ENCODE peak calls at places on chromosome 5, in eight cellular contexts. U is breast epithelium, O is HFF-Myc, Q is GM10248, C is lower leg skin, V is mammary epithelial cell, P is heart left ventricle, R is foreskin fibroblast. W is an unnamed sample.

GRCh38 chr5:67437905-67438845 is 241.6 kb upstream of the CD180 start:
- DNase-seq in C (no peak), R (no peak), O (no peak), Q (no peak), V (no peak), U (no peak), P (no peak), W (no peak)

GRCh38 chr5:180684623-180685161 is 35.3 kb upstream of the FLT4 start:
- DNase-seq in Q (no peak), O (no peak), C (no peak), R (no peak), P (no peak), V (no peak), U (no peak), W (no peak)

GRCh38 chr5:32202394-32202793 is 28.3 kb upstream of the GOLPH3 start:
- DNase-seq in P (no peak), C (no peak), U (no peak), R (peak), Q (no peak), V (no peak), O (no peak), W (no peak)

GRCh38 chr5:155307219-155307618 is 293.7 kb downstream of the KIF4B start:
- DNase-seq in U (no peak), C (no peak), O (no peak), Q (no peak), V (peak), R (no peak), P (no peak), W (no peak)

GRCh38 chr5:79416499-79416898 is 97.4 kb downstream of the HOMER1 start:
- DNase-seq in R (peak), C (no peak), P (peak), U (no peak), O (peak), V (no peak), Q (peak), W (no peak)

GRCh38 chr5:15940905-15941304 is 238.7 kb downstream of the MARCHF11 start:
- DNase-seq in O (no peak), P (no peak), C (no peak), V (no peak), R (no peak), U (no peak), Q (no peak), W (no peak)

GRCh38 chr5:84091400-84091799 is 293.3 kb downstream of the EDIL3 start:
- DNase-seq in O (no peak), Q (no peak), C (no peak), R (no peak), U (no peak), V (no peak), P (no peak), W (no peak)

GRCh38 chr5:54834121-54834842 is 151.1 kb downstream of the ESM1 start:
- DNase-seq in O (no peak), V (no peak), R (no peak), Q (no peak), P (peak), U (no peak), C (no peak), W (no peak)

GRCh38 chr5:88952344-88952743 is 69.4 kb upstream of the MEF2C start:
- DNase-seq in C (no peak), V (no peak), R (no peak), Q (no peak), O (peak), P (no peak), U (no peak), W (no peak)

GRCh38 chr5:123455640-123456039 is 32.4 kb upstream of the CEP120 start:
- DNase-seq in C (no peak), V (no peak), R (no peak), Q (peak), O (no peak), P (no peak), U (no peak), W (no peak)

GRCh38 chr5:24110019-24110615 is 534.7 kb downstream of the CDH10 start:
- DNase-seq in R (no peak), U (no peak), Q (no peak), V (peak), P (no peak), O (no peak), C (no peak), W (no peak)

GRCh38 chr5:143168171-143168681 is 235.3 kb downstream of the NR3C1 start:
- DNase-seq in Q (no peak), C (no peak), V (no peak), U (no peak), P (no peak), O (peak), R (peak), W (no peak)

GRCh38 chr5:111694183-111694582 is 62.8 kb downstream of the NREP start:
- DNase-seq in Q (no peak), R (peak), C (no peak), O (no peak), P (no peak), V (peak), U (no peak), W (no peak)

GRCh38 chr5:142915840-142916424 is 145.8 kb downstream of the ARHGAP26 start:
- DNase-seq in O (no peak), V (peak), U (no peak), P (no peak), R (no peak), C (no peak), Q (peak), W (no peak)

GRCh38 chr5:96146675-96147074 is 185.0 kb upstream of the ELL2 start:
- DNase-seq in R (peak), O (peak), C (no peak), Q (peak), V (peak), P (no peak), U (no peak), W (no peak)

GRCh38 chr5:179732918-179733763 is 519 bp downstream of the MAML1 start:
- DNase-seq in Q (peak), C (peak), P (peak), U (no peak), O (no peak), R (peak), V (peak), W (peak)

GRCh38 chr5:141521244-141521781 is 32.4 kb downstream of the PCDHGC5 start:
- DNase-seq in Q (no peak), P (peak), O (peak), R (peak), V (peak), C (no peak), U (no peak), W (no peak)

GRCh38 chr5:112186401-112186990 is 232.6 kb downstream of the EPB41L4A start:
- DNase-seq in U (no peak), Q (peak), C (no peak), R (peak), P (no peak), O (no peak), V (peak), W (no peak)

GRCh38 chr5:33401482-33402390 is 39.0 kb upstream of the TARS1 start:
- DNase-seq in C (no peak), U (no peak), R (peak), P (no peak), Q (no peak), O (peak), V (peak), W (no peak)

GRCh38 chr5:14365831-14366435 is 215.7 kb upstream of the OTULINL start:
- DNase-seq in V (peak), Q (no peak), P (no peak), O (no peak), U (no peak), R (no peak), C (no peak), W (no peak)

GRCh38 chr5:126973193-126973592 is 57.2 kb downstream of the MARCHF3 start:
- DNase-seq in U (no peak), C (no peak), V (no peak), O (no peak), R (no peak), P (no peak), Q (no peak), W (no peak)

GRCh38 chr5:154368041-154368800 is 77.6 kb upstream of the SAP30L start:
- DNase-seq in C (no peak), Q (no peak), R (peak), V (peak), U (no peak), O (peak), P (no peak), W (no peak)

GRCh38 chr5:115490601-115491000 is 54.0 kb downstream of the FEM1C start:
- DNase-seq in C (no peak), Q (no peak), U (no peak), O (no peak), V (no peak), R (no peak), P (no peak), W (no peak)

GRCh38 chr5:168992687-168993086 is 308.3 kb downstream of the SLIT3 start:
- DNase-seq in O (no peak), P (no peak), Q (no peak), R (no peak), V (peak), C (no peak), U (no peak), W (no peak)
- TF ChIP-seq CTCF in O (peak), P (no peak), Q (no peak), R (peak), V (peak), C (no peak), U (peak), W (peak)

GRCh38 chr5:56322592-56322991 is 89.5 kb upstream of the ANKRD55 start:
- DNase-seq in O (no peak), C (no peak), V (no peak), Q (no peak), P (no peak), R (no peak), U (no peak), W (no peak)

GRCh38 chr5:56317923-56318561 is 84.9 kb upstream of the ANKRD55 start:
- DNase-seq in C (no peak), U (no peak), P (no peak), Q (no peak), V (no peak), O (no peak), R (no peak), W (no peak)

GRCh38 chr5:56320686-56321085 is 87.6 kb upstream of the ANKRD55 start:
- DNase-seq in U (no peak), Q (no peak), O (no peak), C (no peak), R (no peak), P (no peak), V (no peak), W (no peak)

GRCh38 chr5:56321236-56321881 is 88.2 kb upstream of the ANKRD55 start:
- DNase-seq in C (no peak), O (no peak), P (no peak), Q (no peak), V (no peak), R (no peak), U (no peak), W (no peak)

DNA sequence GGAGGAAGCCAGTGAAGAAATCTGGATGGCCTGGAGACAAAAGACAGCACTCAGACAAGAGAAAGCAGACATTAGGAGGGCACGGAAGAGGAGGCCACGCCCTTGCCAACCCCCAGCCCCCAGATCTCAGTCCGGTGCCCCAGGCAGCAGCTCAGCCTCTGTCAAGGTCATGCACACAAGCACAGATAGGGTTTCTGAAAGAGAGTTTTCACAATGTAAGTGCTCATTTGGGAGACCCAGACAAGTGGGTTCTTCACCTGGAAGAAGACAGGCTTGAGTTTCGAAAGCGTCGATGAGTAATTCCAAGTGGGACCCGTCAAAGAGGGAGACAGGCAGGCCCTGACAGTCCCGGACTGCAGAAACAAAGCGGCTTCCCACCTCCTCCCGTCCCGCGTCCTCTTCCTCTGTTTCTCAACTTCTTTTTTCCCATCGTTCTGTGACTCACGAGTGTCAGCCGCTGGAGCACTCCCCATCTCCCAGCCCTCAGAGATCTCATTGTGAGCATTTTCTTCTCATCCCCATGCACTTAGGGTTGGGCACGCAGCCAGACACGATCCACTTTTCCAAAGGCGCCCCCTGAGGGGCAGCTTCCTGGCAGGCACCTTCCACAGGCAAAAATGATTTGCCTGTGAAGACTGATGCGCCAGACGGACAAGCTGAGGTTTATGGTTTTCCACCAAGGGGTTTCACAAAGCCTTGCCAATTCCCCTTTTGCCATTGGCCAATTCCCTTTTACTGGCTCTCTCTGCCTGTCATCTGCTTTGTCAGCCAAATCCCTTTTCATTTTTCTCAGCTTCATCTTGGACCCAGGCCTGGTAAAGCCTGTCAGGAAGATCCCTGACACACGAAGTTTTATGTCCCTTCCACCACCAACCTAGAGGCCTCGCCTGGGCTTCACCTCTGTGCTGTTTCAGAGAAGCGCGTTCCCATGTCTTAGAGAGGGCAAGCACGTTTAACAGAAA is 86.4 kb upstream of the ANKRD55 start:
- DNase-seq in Q (no peak), C (peak), P (peak), R (no peak), U (no peak), V (peak), O (no peak), W (no peak)
- TF ChIP-seq CTCF in Q (no peak), C (no peak), P (no peak), R (no peak), U (no peak), V (no peak), O (no peak), W (no peak)

DNA sequence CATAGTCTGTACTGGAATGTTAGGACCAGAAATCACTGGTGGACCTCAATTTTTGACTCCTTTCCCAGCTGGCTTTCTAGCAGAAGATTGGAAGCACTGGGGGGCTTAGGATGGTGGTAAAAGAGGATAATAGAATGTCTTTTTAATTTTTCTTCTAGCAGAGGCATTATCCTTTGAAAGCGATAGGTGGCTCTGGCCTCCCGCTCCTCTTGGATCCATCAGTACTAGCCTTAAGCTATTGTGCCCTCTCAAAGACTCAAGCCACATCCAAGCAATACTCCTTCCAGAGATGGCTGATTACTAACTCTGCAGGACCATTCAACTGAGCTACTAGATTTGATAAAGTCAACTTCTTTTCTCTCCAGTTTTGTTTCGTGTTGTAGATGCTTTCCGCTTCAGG is 610.6 kb downstream of the CDH12 start:
- DNase-seq in O (no peak), C (no peak), U (no peak), P (no peak), Q (no peak), V (no peak), R (no peak), W (no peak)
- TF ChIP-seq CTCF in O (no peak), C (no peak), U (no peak), P (no peak), Q (no peak), V (no peak), R (no peak), W (no peak)

GRCh38 chr5:72842816-72843215 is 26.4 kb downstream of the TNPO1 start:
- DNase-seq in C (no peak), O (no peak), U (no peak), R (peak), V (peak), P (no peak), Q (no peak), W (no peak)
- TF ChIP-seq CTCF in C (no peak), O (no peak), U (no peak), R (no peak), V (peak), P (no peak), Q (peak), W (peak)

GRCh38 chr5:125348221-125348692 is 601.8 kb upstream of the ZNF608 start:
- DNase-seq in O (no peak), U (no peak), C (no peak), R (peak), P (peak), V (no peak), Q (no peak), W (no peak)

GRCh38 chr5:125348936-125349335 is 602.5 kb upstream of the ZNF608 start:
- DNase-seq in O (no peak), C (no peak), Q (no peak), R (no peak), U (no peak), V (no peak), P (no peak), W (no peak)

GRCh38 chr5:125346316-125346715 is 599.9 kb upstream of the ZNF608 start:
- DNase-seq in C (no peak), Q (no peak), U (no peak), V (no peak), O (no peak), P (no peak), R (no peak), W (no peak)

GRCh38 chr5:125349432-125349831 is 603.0 kb upstream of the ZNF608 start:
- DNase-seq in R (peak), V (no peak), Q (no peak), C (no peak), O (peak), P (no peak), U (no peak), W (no peak)
- TF ChIP-seq CTCF in R (peak), V (no peak), Q (no peak), C (no peak), O (no peak), P (no peak), U (no peak), W (peak)

GRCh38 chr5:20469390-20469789 is 481.4 kb upstream of the CDH18 start:
- DNase-seq in U (no peak), C (no peak), R (no peak), P (no peak), O (no peak), V (no peak), Q (no peak), W (no peak)
- TF ChIP-seq CTCF in U (no peak), C (no peak), R (no peak), P (no peak), O (no peak), V (no peak), Q (peak), W (no peak)

DNA sequence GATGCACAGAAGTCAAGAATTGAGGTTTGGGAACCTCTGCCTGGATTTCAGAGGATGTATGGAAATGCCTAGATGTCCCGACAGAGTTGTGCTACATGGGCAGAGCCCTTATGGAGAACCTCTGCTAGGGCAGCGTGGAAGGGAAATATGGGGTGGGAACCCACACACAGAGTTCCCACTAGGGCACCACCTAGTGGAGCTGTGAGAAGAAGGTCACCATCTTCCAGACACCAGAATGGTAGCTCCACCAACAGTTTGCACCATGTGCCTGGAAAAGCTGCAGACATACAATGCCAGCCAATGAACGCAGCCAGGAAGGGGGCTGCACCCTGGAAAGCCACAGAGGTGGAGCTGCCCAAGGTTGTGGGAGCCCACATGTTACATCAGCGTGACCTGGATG is 104.5 kb downstream of the STK32A start:
- DNase-seq in U (no peak), Q (no peak), R (no peak), V (no peak), O (no peak), C (no peak), P (no peak), W (no peak)
- TF ChIP-seq CTCF in U (no peak), Q (no peak), R (no peak), V (no peak), O (peak), C (no peak), P (no peak), W (no peak)

GRCh38 chr5:74248576-74248975 is 392.0 kb downstream of the ENC1 start:
- DNase-seq in O (no peak), R (no peak), C (no peak), U (no peak), P (no peak), V (peak), Q (no peak), W (no peak)

GRCh38 chr5:74250304-74251102 is 390.0 kb downstream of the ENC1 start:
- DNase-seq in U (no peak), P (no peak), C (no peak), O (no peak), R (no peak), V (no peak), Q (no peak), W (no peak)

GRCh38 chr5:74254257-74254656 is 386.3 kb downstream of the ENC1 start:
- DNase-seq in V (no peak), C (no peak), Q (no peak), U (no peak), R (no peak), P (no peak), O (no peak), W (no peak)

GRCh38 chr5:74251106-74252032 is 389.2 kb downstream of the ENC1 start:
- DNase-seq in Q (no peak), O (peak), V (peak), R (peak), C (no peak), U (no peak), P (peak), W (no peak)

GRCh38 chr5:74252033-74252430 is 388.5 kb downstream of the ENC1 start:
- DNase-seq in V (no peak), P (no peak), O (no peak), U (no peak), R (no peak), Q (no peak), C (no peak), W (no peak)
- TF ChIP-seq CTCF in V (no peak), P (no peak), O (no peak), U (no peak), R (no peak), Q (no peak), C (no peak), W (no peak)

W was measured in osteocyte.